ENCODE peak calls at places on chromosomes 5 and 9, in seven cellular contexts. W is astrocyte, O is fibroblast of lung, V is coronary artery, L is heart right ventricle, J is colonic mucosa, R is neural progenitor cell. B is an unnamed sample.

GRCh38 chr5:60436518-60436917 is 263.4 kb downstream of the DEPDC1B start:
- DNase-seq in W (no peak), J (no peak), R (no peak), O (peak), L (no peak), V (no peak), B (no peak)

GRCh38 chr5:178577944-178578343 is 12.2 kb downstream of the COL23A1 start:
- DNase-seq in J (no peak), W (no peak), V (no peak), L (no peak), O (no peak), R (no peak), B (no peak)

GRCh38 chr9:89956907-89957306 is 352.1 kb downstream of the GADD45G start:
- DNase-seq in R (no peak), O (no peak), J (no peak), L (no peak), V (no peak), W (no peak), B (no peak)

GRCh38 chr5:180649297-180650039 is at the start of gene FLT4:
- DNase-seq in J (no peak), L (no peak), V (no peak), R (peak), W (no peak), O (no peak), B (no peak)

GRCh38 chr5:64165500-64166200 is at the start of gene RNF180:
- DNase-seq in J (peak), V (no peak), O (peak), W (peak), L (peak), R (peak), B (peak)

GRCh38 chr5:15929616-15930303 is 249.8 kb downstream of the MARCHF11 start:
- DNase-seq in L (no peak), O (peak), R (no peak), V (no peak), W (peak), J (no peak), B (peak)

GRCh38 chr5:156486394-156487238 is 159.7 kb downstream of the SGCD start:
- DNase-seq in V (no peak), O (no peak), J (no peak), W (no peak), R (no peak), L (no peak), B (no peak)

GRCh38 chr9:114880276-114880891 is 50.0 kb downstream of the TNFSF8 start:
- DNase-seq in O (no peak), J (no peak), R (no peak), W (no peak), V (no peak), L (no peak), B (peak)

GRCh38 chr5:7066471-7067235 is 329.3 kb upstream of the ADCY2 start:
- DNase-seq in V (no peak), W (no peak), R (no peak), J (no peak), O (no peak), L (no peak), B (no peak)

GRCh38 chr9:133738039-133738805 is at the start of gene SARDH:
- DNase-seq in W (peak), L (peak), J (peak), O (peak), V (peak), R (peak), B (peak)

GRCh38 chr9:71793386-71794105 is 25.2 kb upstream of the CEMIP2 start:
- DNase-seq in R (peak), W (peak), J (no peak), V (no peak), O (peak), L (no peak), B (no peak)

GRCh38 chr9:278651-279050 is 64.0 kb downstream of the DOCK8 start:
- DNase-seq in R (no peak), V (no peak), L (no peak), W (no peak), O (no peak), J (peak), B (no peak)

GRCh38 chr5:149317281-149318048 is 27.8 kb upstream of the GRPEL2 start:
- DNase-seq in L (no peak), W (no peak), O (peak), V (no peak), R (peak), J (peak), B (peak)

GRCh38 chr5:150196986-150197385 is 7.1 kb downstream of the SLC6A7 start:
- DNase-seq in W (no peak), V (no peak), J (no peak), O (no peak), L (no peak), R (no peak), B (no peak)

GRCh38 chr9:36873247-36873875 is 160.7 kb downstream of the PAX5 start:
- DNase-seq in O (peak), R (peak), L (peak), V (no peak), W (peak), J (peak), B (peak)

GRCh38 chr5:15105799-15106393 is 234.3 kb upstream of the ANKH start:
- DNase-seq in O (peak), L (peak), J (peak), W (peak), V (no peak), R (peak), B (peak)

GRCh38 chr5:81513982-81514381 is 120.0 kb upstream of the ACOT12 start:
- DNase-seq in O (no peak), R (no peak), V (no peak), L (no peak), J (no peak), W (no peak), B (peak)

GRCh38 chr5:55363861-55364260 is 56.1 kb downstream of the MTREX start:
- DNase-seq in V (no peak), J (no peak), W (peak), L (no peak), R (no peak), O (peak), B (peak)

GRCh38 chr9:120446681-120447080 is 133.3 kb downstream of the CDK5RAP2 start:
- DNase-seq in W (peak), V (no peak), L (no peak), R (no peak), J (no peak), O (peak), B (no peak)

GRCh38 chr5:78447775-78448424 is 87.5 kb downstream of the SCAMP1 start:
- DNase-seq in R (no peak), W (no peak), V (no peak), O (no peak), J (no peak), L (no peak), B (no peak)

GRCh38 chr9:12708562-12709298 is 15.5 kb downstream of the TYRP1 start:
- DNase-seq in R (no peak), L (no peak), J (no peak), V (no peak), O (peak), W (peak), B (peak)

GRCh38 chr9:75932026-75932425 is 41.6 kb downstream of the PCSK5 start:
- DNase-seq in J (no peak), R (no peak), V (no peak), O (no peak), W (no peak), L (no peak), B (no peak)

GRCh38 chr5:143244990-143245389 is 158.5 kb downstream of the NR3C1 start:
- DNase-seq in L (no peak), W (peak), V (no peak), O (peak), J (no peak), R (no peak), B (peak)

GRCh38 chr5:125891326-125891725 is 531.9 kb upstream of the GRAMD2B start:
- DNase-seq in J (no peak), W (no peak), L (no peak), R (no peak), O (peak), V (no peak), B (peak)

GRCh38 chr5:33850100-33850594 is 41.6 kb downstream of the ADAMTS12 start:
- DNase-seq in L (no peak), V (no peak), J (no peak), R (peak), W (peak), O (peak), B (peak)

GRCh38 chr5:17365756-17366155 is 132.3 kb upstream of the TAF11L2 start:
- DNase-seq in O (peak), V (no peak), W (peak), L (no peak), J (no peak), R (no peak), B (no peak)
- H3K4me3 ChIP-seq in O (no peak), V (no peak), W (no peak), L (no peak), J (no peak), R (no peak), B (no peak)

GRCh38 chr5:99715921-99716320 is 787.1 kb upstream of the CHD1 start:
- DNase-seq in L (no peak), V (no peak), O (no peak), W (no peak), J (no peak), R (peak), B (no peak)
- TF ChIP-seq CTCF in L (no peak), V (no peak), O (no peak), W (no peak), J (no peak), R (peak), B (no peak)

GRCh38 chr5:172187118-172188032 is 649 bp downstream of the STK10 start:
- DNase-seq in R (peak), J (peak), O (peak), V (no peak), L (peak), W (peak), B (peak)

GRCh38 chr5:172185096-172185461 is 2.9 kb downstream of the STK10 start:
- DNase-seq in V (no peak), W (no peak), R (no peak), O (no peak), L (no peak), J (no peak), B (no peak)

GRCh38 chr5:172183881-172184280 is 4.1 kb downstream of the STK10 start:
- DNase-seq in J (no peak), V (no peak), O (no peak), R (no peak), W (no peak), L (no peak), B (no peak)

GRCh38 chr5:172188033-172188892 is at the start of gene STK10:
- DNase-seq in R (peak), J (peak), V (peak), L (peak), W (peak), O (peak), B (peak)

GRCh38 chr5:172186114-172186695 is 1.8 kb downstream of the STK10 start:
- DNase-seq in W (no peak), O (no peak), L (no peak), V (no peak), R (no peak), J (no peak), B (no peak)
- H3K4me3 ChIP-seq in W (peak), O (peak), L (peak), V (peak), R (no peak), J (peak), B (peak)

GRCh38 chr9:111455638-111456037 is 28.5 kb downstream of the ECPAS start:
- DNase-seq in R (no peak), L (no peak), W (no peak), V (no peak), J (no peak), O (no peak), B (no peak)

GRCh38 chr9:111454751-111455150 is 29.4 kb downstream of the ECPAS start:
- DNase-seq in J (no peak), W (no peak), V (no peak), R (no peak), L (no peak), O (no peak), B (no peak)

GRCh38 chr9:111458139-111459009 is 25.8 kb downstream of the ECPAS start:
- DNase-seq in V (no peak), O (no peak), W (no peak), R (no peak), J (no peak), L (no peak), B (peak)

GRCh38 chr9:111451570-111451969 is 32.6 kb downstream of the ECPAS start:
- DNase-seq in L (no peak), W (no peak), V (no peak), O (no peak), R (no peak), J (no peak), B (peak)

GRCh38 chr9:111456536-111456935 is 27.6 kb downstream of the ECPAS start:
- DNase-seq in W (no peak), L (no peak), R (no peak), O (no peak), J (no peak), V (no peak), B (peak)
- TF ChIP-seq CTCF in W (no peak), L (no peak), R (no peak), O (no peak), J (no peak), V (no peak), B (no peak)

GRCh38 chr5:50300878-50301277 is 140.2 kb downstream of the EMB start:
- DNase-seq in J (no peak), W (no peak), L (no peak), R (no peak), V (no peak), O (no peak), B (no peak)
- H3K4me3 ChIP-seq in J (no peak), W (no peak), L (no peak), R (no peak), V (no peak), O (no peak), B (no peak)

GRCh38 chr5:139392678-139393496 is 2.0 kb downstream of the PROB1 start:
- DNase-seq in W (no peak), V (no peak), R (peak), L (no peak), J (peak), O (peak), B (peak)
- TF ChIP-seq CTCF in W (peak), V (no peak), R (peak), L (peak), J (peak), O (peak), B (peak)

GRCh38 chr5:103122242-103122641 is 2.1 kb downstream of the PPIP5K2 start:
- DNase-seq in W (no peak), L (no peak), R (no peak), J (no peak), O (no peak), V (no peak), B (no peak)
- H3K4me3 ChIP-seq in W (no peak), L (no peak), R (no peak), J (no peak), O (no peak), V (peak), B (no peak)

DNA sequence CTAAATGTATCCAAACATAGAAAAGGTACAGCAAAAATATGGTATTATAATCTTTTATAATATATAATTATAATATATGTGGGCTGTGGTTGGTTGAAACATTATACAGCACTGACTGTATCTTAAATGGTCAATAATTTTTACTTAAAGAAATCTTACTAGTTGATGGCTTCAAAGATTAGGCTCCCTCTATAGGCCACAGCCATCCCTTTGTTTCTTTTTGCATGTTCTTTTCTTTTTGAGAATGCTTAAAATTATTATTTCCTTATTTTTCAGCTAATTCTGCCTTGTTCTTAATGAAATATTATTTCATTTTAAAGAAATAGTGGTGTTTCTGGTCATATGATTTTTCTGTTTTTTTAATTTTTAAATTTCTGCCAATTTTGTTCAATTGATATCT is 128.5 kb downstream of the MAST4 start:
- DNase-seq in R (no peak), J (no peak), L (no peak), W (no peak), V (no peak), O (no peak), B (peak)
- TF ChIP-seq CTCF in R (peak), J (no peak), L (no peak), W (peak), V (no peak), O (peak), B (peak)

GRCh38 chr9:98991981-98992884 is 48.5 kb downstream of the COL15A1 start:
- DNase-seq in W (no peak), L (no peak), R (no peak), O (no peak), V (no peak), J (no peak), B (no peak)

GRCh38 chr9:98995059-98995665 is 51.5 kb downstream of the COL15A1 start:
- DNase-seq in O (no peak), V (peak), J (no peak), W (no peak), L (peak), R (no peak), B (peak)

GRCh38 chr9:98992885-98993569 is 49.3 kb downstream of the COL15A1 start:
- DNase-seq in L (no peak), R (no peak), W (no peak), V (no peak), J (no peak), O (no peak), B (peak)

GRCh38 chr9:98994226-98995058 is 50.7 kb downstream of the COL15A1 start:
- DNase-seq in J (no peak), O (no peak), V (no peak), R (no peak), W (no peak), L (no peak), B (peak)

GRCh38 chr9:98993570-98993945 is 49.9 kb downstream of the COL15A1 start:
- DNase-seq in R (no peak), O (no peak), W (no peak), J (peak), V (no peak), L (peak), B (no peak)
- H3K4me3 ChIP-seq in R (no peak), O (no peak), W (no peak), J (no peak), V (no peak), L (no peak), B (no peak)

DNA sequence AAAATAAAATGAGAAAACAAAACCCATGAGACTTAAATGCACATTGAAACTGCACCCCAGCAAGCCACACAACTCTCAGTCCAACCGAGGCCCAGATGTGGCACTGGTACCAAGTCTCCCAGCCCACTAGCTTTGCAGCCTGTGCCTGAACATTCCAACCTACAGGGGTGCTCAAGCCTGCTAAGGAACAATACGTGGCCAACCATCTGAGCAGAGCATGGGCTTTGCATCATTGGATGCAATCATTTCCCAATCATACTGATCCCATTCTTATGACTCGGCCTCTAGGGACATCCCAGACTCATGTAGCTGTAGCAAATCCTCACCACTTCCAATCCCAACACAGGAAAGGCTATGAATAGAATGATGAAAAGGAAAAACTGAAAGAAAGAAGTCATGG is 297.2 kb downstream of the SPOCK1 start:
- DNase-seq in O (peak), R (no peak), L (no peak), J (no peak), W (peak), V (no peak), B (peak)
- TF ChIP-seq CTCF in O (no peak), R (no peak), L (peak), J (no peak), W (no peak), V (no peak), B (peak)

B was measured in fibroblast of mammary gland.